ENCODE peak calls at places on chromosomes 1 and 21, in nine cellular contexts. E, Z, K, F, D, W, Q, U and Y are unnamed samples.

GRCh38 chr1:25174730-25175612 is 57.3 kb downstream of the SYF2 start:
- DNase-seq in W (no peak), E (no peak), D (no peak), K (no peak), U (no peak), Q (no peak), Z (peak), F (no peak), Y (no peak)

GRCh38 chr1:91871994-91872393 is 14.0 kb downstream of the TGFBR3 start:
- DNase-seq in K (no peak), Z (no peak), Q (no peak), D (no peak), W (no peak), F (no peak), E (no peak), U (no peak), Y (no peak)

GRCh38 chr1:175877939-175878730 is 134.7 kb upstream of the TNR start:
- DNase-seq in D (no peak), E (no peak), U (no peak), Q (no peak), F (no peak), K (no peak), Z (peak), W (no peak), Y (no peak)

GRCh38 chr1:89815040-89815439 is 5.8 kb upstream of the LRRC8D start:
- DNase-seq in Z (no peak), E (no peak), D (no peak), W (no peak), K (no peak), Q (no peak), F (no peak), U (no peak), Y (no peak)

GRCh38 chr1:54407957-54408700 is 1.9 kb upstream of the SSBP3 start:
- DNase-seq in Z (peak), Q (no peak), W (peak), U (no peak), E (peak), D (no peak), K (no peak), F (peak), Y (no peak)

GRCh38 chr21:26405071-26405470 is 168.0 kb downstream of the CYYR1 start:
- DNase-seq in Q (no peak), E (no peak), F (no peak), U (no peak), Z (no peak), D (no peak), K (no peak), W (peak), Y (no peak)

GRCh38 chr1:108016451-108016920 is 51.5 kb upstream of the VAV3 start:
- DNase-seq in E (no peak), K (no peak), W (peak), Z (no peak), F (no peak), D (no peak), Q (no peak), U (no peak), Y (no peak)

GRCh38 chr21:33427051-33427450 is 23.8 kb downstream of the IFNGR2 start:
- DNase-seq in D (no peak), W (no peak), K (no peak), Z (no peak), Q (no peak), U (no peak), E (no peak), F (no peak), Y (no peak)

GRCh38 chr1:20037877-20038276 is 32.1 kb upstream of the PLA2G5 start:
- DNase-seq in D (no peak), Q (no peak), K (no peak), U (no peak), F (no peak), W (no peak), E (no peak), Z (no peak), Y (no peak)

GRCh38 chr21:41817228-41817627 is 50.4 kb upstream of the RIPK4 start:
- DNase-seq in D (peak), Z (peak), E (peak), Q (peak), U (peak), W (peak), F (peak), K (no peak), Y (no peak)

GRCh38 chr1:154861607-154862094 is 8.4 kb downstream of the KCNN3 start:
- DNase-seq in Z (no peak), E (no peak), K (no peak), F (no peak), D (no peak), U (no peak), Q (no peak), W (no peak), Y (no peak)